ENCODE peak calls at places on chromosomes 5 and 9, in nine cellular contexts. One of them, this sample, is unnamed.

GRCh38 chr5:66515209-66515608 is 81.0 kb upstream of the MAST4 start:
- DNase-seq in fibroblast of lung: no peak
- DNase-seq in fibroblast of pulmonary artery: no peak
- DNase-seq in stomach: no peak
- DNase-seq in Peyer's patch: no peak
- DNase-seq in A549: no peak
- DNase-seq in GM12865: peak
- DNase-seq in neural progenitor cell: no peak
- DNase-seq in PC-3: no peak
- DNase-seq in this sample: no peak

GRCh38 chr5:117435203-117435602 is 860.6 kb upstream of the SEMA6A start:
- DNase-seq in fibroblast of lung: no peak
- DNase-seq in fibroblast of pulmonary artery: no peak
- DNase-seq in stomach: no peak
- DNase-seq in Peyer's patch: no peak
- DNase-seq in A549: no peak
- DNase-seq in GM12865: no peak
- DNase-seq in neural progenitor cell: no peak
- DNase-seq in PC-3: no peak
- DNase-seq in this sample: no peak

GRCh38 chr9:131709741-131710499 is 30.0 kb downstream of the RAPGEF1 start:
- DNase-seq in fibroblast of lung: peak
- DNase-seq in fibroblast of pulmonary artery: peak
- DNase-seq in stomach: no peak
- DNase-seq in Peyer's patch: no peak
- DNase-seq in A549: no peak
- DNase-seq in GM12865: peak
- DNase-seq in neural progenitor cell: peak
- DNase-seq in PC-3: no peak
- DNase-seq in this sample: peak

GRCh38 chr5:83472508-83473343 is 1.2 kb downstream of the VCAN start:
- DNase-seq in fibroblast of lung: peak
- DNase-seq in fibroblast of pulmonary artery: no peak
- DNase-seq in stomach: no peak
- DNase-seq in Peyer's patch: no peak
- DNase-seq in A549: peak
- DNase-seq in GM12865: peak
- DNase-seq in neural progenitor cell: peak
- DNase-seq in PC-3: no peak
- DNase-seq in this sample: no peak

GRCh38 chr9:131997076-131997475 is 82.6 kb downstream of the MED27 start:
- DNase-seq in fibroblast of lung: no peak
- DNase-seq in fibroblast of pulmonary artery: no peak
- DNase-seq in stomach: no peak
- DNase-seq in Peyer's patch: no peak
- DNase-seq in A549: no peak
- DNase-seq in GM12865: no peak
- DNase-seq in neural progenitor cell: no peak
- DNase-seq in PC-3: no peak
- DNase-seq in this sample: no peak

GRCh38 chr9:11915699-11916098 is 777.5 kb upstream of the TYRP1 start:
- DNase-seq in fibroblast of lung: no peak
- DNase-seq in fibroblast of pulmonary artery: no peak
- DNase-seq in stomach: no peak
- DNase-seq in Peyer's patch: no peak
- DNase-seq in A549: no peak
- DNase-seq in GM12865: no peak
- DNase-seq in neural progenitor cell: no peak
- DNase-seq in PC-3: no peak
- DNase-seq in this sample: no peak

GRCh38 chr9:116320180-116320799 is 166.7 kb downstream of the PAPPA start:
- DNase-seq in fibroblast of lung: no peak
- DNase-seq in fibroblast of pulmonary artery: no peak
- DNase-seq in stomach: no peak
- DNase-seq in Peyer's patch: no peak
- DNase-seq in A549: no peak
- DNase-seq in GM12865: no peak
- DNase-seq in neural progenitor cell: no peak
- DNase-seq in PC-3: no peak
- DNase-seq in this sample: no peak

GRCh38 chr9:38681747-38682227 is 38.1 kb downstream of the FAM240B start:
- DNase-seq in fibroblast of lung: peak
- DNase-seq in fibroblast of pulmonary artery: peak
- DNase-seq in stomach: no peak
- DNase-seq in Peyer's patch: no peak
- DNase-seq in A549: no peak
- DNase-seq in GM12865: peak
- DNase-seq in neural progenitor cell: no peak
- DNase-seq in PC-3: peak
- DNase-seq in this sample: peak

GRCh38 chr9:80352967-80353366 is 781.2 kb downstream of the TLE4 start:
- DNase-seq in fibroblast of lung: no peak
- DNase-seq in fibroblast of pulmonary artery: no peak
- DNase-seq in stomach: no peak
- DNase-seq in Peyer's patch: no peak
- DNase-seq in A549: no peak
- DNase-seq in GM12865: no peak
- DNase-seq in neural progenitor cell: no peak
- DNase-seq in PC-3: no peak
- DNase-seq in this sample: no peak

GRCh38 chr5:15695171-15695676 is 195.2 kb downstream of the FBXL7 start:
- DNase-seq in fibroblast of lung: peak
- DNase-seq in fibroblast of pulmonary artery: peak
- DNase-seq in stomach: no peak
- DNase-seq in Peyer's patch: no peak
- DNase-seq in A549: no peak
- DNase-seq in GM12865: no peak
- DNase-seq in neural progenitor cell: no peak
- DNase-seq in PC-3: no peak
- DNase-seq in this sample: peak

GRCh38 chr9:93026640-93027039 is 31.9 kb upstream of the SUSD3 start:
- DNase-seq in fibroblast of lung: no peak
- DNase-seq in fibroblast of pulmonary artery: no peak
- DNase-seq in stomach: no peak
- DNase-seq in Peyer's patch: no peak
- DNase-seq in A549: no peak
- DNase-seq in GM12865: no peak
- DNase-seq in neural progenitor cell: no peak
- DNase-seq in PC-3: no peak
- DNase-seq in this sample: no peak

GRCh38 chr5:120678279-120678678 is 214.2 kb downstream of the PRR16 start:
- DNase-seq in fibroblast of lung: peak
- DNase-seq in fibroblast of pulmonary artery: peak
- DNase-seq in stomach: no peak
- DNase-seq in Peyer's patch: no peak
- DNase-seq in A549: no peak
- DNase-seq in GM12865: no peak
- DNase-seq in neural progenitor cell: no peak
- DNase-seq in PC-3: no peak
- DNase-seq in this sample: no peak

GRCh38 chr9:68851657-68852056 is 146.6 kb downstream of the PIP5K1B start:
- DNase-seq in fibroblast of lung: no peak
- DNase-seq in fibroblast of pulmonary artery: no peak
- DNase-seq in stomach: no peak
- DNase-seq in Peyer's patch: no peak
- DNase-seq in A549: no peak
- DNase-seq in GM12865: no peak
- DNase-seq in neural progenitor cell: no peak
- DNase-seq in PC-3: peak
- DNase-seq in this sample: peak

GRCh38 chr5:130400091-130400490 is 495.8 kb downstream of the CHSY3 start:
- DNase-seq in fibroblast of lung: peak
- DNase-seq in fibroblast of pulmonary artery: peak
- DNase-seq in stomach: no peak
- DNase-seq in Peyer's patch: no peak
- DNase-seq in A549: peak
- DNase-seq in GM12865: no peak
- DNase-seq in neural progenitor cell: no peak
- DNase-seq in PC-3: peak
- DNase-seq in this sample: peak

GRCh38 chr5:133489632-133490031 is 122.7 kb downstream of the FSTL4 start:
- DNase-seq in fibroblast of lung: no peak
- DNase-seq in fibroblast of pulmonary artery: no peak
- DNase-seq in stomach: no peak
- DNase-seq in Peyer's patch: no peak
- DNase-seq in A549: no peak
- DNase-seq in GM12865: peak
- DNase-seq in neural progenitor cell: no peak
- DNase-seq in PC-3: peak
- DNase-seq in this sample: peak

GRCh38 chr5:2757563-2758311 is 6.3 kb upstream of the IRX2 start:
- DNase-seq in fibroblast of lung: no peak
- DNase-seq in fibroblast of pulmonary artery: peak
- DNase-seq in stomach: no peak
- DNase-seq in Peyer's patch: no peak
- DNase-seq in A549: no peak
- DNase-seq in GM12865: no peak
- DNase-seq in neural progenitor cell: no peak
- DNase-seq in PC-3: peak
- DNase-seq in this sample: peak

GRCh38 chr5:149414405-149415244 is 35.5 kb upstream of the IL17B start:
- DNase-seq in fibroblast of lung: peak
- DNase-seq in fibroblast of pulmonary artery: peak
- DNase-seq in stomach: no peak
- DNase-seq in Peyer's patch: no peak
- DNase-seq in A549: no peak
- DNase-seq in GM12865: no peak
- DNase-seq in neural progenitor cell: no peak
- DNase-seq in PC-3: no peak
- DNase-seq in this sample: no peak

GRCh38 chr5:77294212-77294611 is 83.7 kb downstream of the PDE8B start:
- DNase-seq in fibroblast of lung: no peak
- DNase-seq in fibroblast of pulmonary artery: no peak
- DNase-seq in stomach: no peak
- DNase-seq in Peyer's patch: no peak
- DNase-seq in A549: no peak
- DNase-seq in GM12865: peak
- DNase-seq in neural progenitor cell: no peak
- DNase-seq in PC-3: no peak
- DNase-seq in this sample: no peak
- TF ChIP-seq CTCF in fibroblast of lung: no peak
- TF ChIP-seq CTCF in fibroblast of pulmonary artery: no peak
- TF ChIP-seq CTCF in stomach: no peak
- TF ChIP-seq CTCF in Peyer's patch: no peak
- TF ChIP-seq CTCF in A549: no peak
- TF ChIP-seq CTCF in GM12865: no peak
- TF ChIP-seq CTCF in neural progenitor cell: no peak
- TF ChIP-seq CTCF in PC-3: no peak
- TF ChIP-seq CTCF in this sample: no peak

DNA sequence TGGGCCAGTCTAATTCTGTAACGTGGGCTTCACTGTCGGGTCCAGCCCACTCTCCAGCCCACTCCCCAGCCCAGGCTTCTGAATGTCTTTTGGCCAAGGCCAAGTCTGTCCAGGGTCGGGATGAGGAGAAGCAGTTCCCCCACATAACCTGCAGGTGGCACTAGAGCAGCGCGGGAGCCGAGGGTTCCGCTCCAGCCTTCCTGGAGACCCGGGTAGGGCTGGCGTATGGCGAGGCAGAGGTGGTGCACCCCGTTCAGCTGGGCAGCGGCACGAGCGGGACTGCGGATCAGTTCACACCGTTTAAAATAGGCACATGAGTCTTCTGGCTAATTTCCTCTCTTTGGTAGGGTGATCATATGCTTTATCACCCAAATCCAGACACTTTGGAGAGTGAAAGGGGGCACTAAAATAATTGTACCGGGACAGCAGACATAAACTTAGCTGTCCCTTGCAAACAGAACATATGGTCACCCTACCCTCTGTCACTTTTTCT is 185.9 kb downstream of the MSX2 start:
- DNase-seq in fibroblast of lung: peak
- DNase-seq in fibroblast of pulmonary artery: peak
- DNase-seq in stomach: peak
- DNase-seq in Peyer's patch: no peak
- DNase-seq in A549: peak
- DNase-seq in GM12865: peak
- DNase-seq in neural progenitor cell: peak
- DNase-seq in PC-3: peak
- DNase-seq in this sample: peak
- H3K4me3 ChIP-seq in fibroblast of lung: peak
- H3K4me3 ChIP-seq in fibroblast of pulmonary artery: no peak
- H3K4me3 ChIP-seq in stomach: no peak
- H3K4me3 ChIP-seq in Peyer's patch: no peak
- H3K4me3 ChIP-seq in A549: peak
- H3K4me3 ChIP-seq in GM12865: no peak
- H3K4me3 ChIP-seq in neural progenitor cell: no peak
- H3K4me3 ChIP-seq in PC-3: no peak
- H3K4me3 ChIP-seq in this sample: no peak

DNA sequence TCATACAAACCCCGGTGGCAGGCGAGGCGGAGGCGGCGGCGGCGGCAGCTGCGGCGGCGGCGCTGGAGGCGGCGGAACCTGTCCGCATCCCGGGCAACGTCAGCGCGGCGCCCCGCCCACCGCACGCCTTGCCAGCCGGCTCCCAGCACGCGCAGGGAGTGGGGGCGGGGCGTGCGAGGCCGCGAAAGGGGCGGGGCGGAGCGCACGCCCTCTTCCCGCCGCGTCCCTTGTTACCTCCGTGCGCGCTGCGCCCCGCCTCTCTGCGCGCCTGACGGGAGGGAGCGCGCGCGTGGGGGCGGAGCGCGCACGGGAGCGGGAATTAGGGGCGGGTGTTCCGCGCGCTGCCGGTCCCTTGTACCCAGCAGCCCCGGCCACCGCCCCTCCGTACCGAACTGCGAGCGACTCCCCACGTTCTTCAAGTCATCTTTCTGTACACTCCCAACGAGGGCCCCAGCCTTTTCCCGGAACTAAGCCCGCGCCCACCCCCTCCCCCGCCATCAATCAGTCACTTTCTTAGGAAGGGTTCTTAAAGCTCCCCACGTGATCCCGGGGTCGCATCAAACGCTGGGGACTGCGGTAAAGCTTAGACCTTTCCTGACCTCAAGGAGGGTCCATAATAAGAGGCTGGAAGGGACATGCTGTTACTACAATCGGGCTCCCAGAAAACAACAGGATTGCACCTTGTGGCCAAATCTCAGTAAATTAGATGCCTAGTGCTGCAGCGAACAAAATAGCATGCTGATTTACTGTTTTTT is at the start of gene AGTPBP1:
- DNase-seq in fibroblast of lung: peak
- DNase-seq in fibroblast of pulmonary artery: peak
- DNase-seq in stomach: peak
- DNase-seq in Peyer's patch: peak
- DNase-seq in A549: peak
- DNase-seq in GM12865: peak
- DNase-seq in neural progenitor cell: peak
- DNase-seq in PC-3: peak
- DNase-seq in this sample: peak
- TF ChIP-seq CTCF in fibroblast of lung: no peak
- TF ChIP-seq CTCF in fibroblast of pulmonary artery: peak
- TF ChIP-seq CTCF in stomach: no peak
- TF ChIP-seq CTCF in Peyer's patch: no peak
- TF ChIP-seq CTCF in A549: no peak
- TF ChIP-seq CTCF in GM12865: no peak
- TF ChIP-seq CTCF in neural progenitor cell: no peak
- TF ChIP-seq CTCF in PC-3: no peak
- TF ChIP-seq CTCF in this sample: peak

DNA sequence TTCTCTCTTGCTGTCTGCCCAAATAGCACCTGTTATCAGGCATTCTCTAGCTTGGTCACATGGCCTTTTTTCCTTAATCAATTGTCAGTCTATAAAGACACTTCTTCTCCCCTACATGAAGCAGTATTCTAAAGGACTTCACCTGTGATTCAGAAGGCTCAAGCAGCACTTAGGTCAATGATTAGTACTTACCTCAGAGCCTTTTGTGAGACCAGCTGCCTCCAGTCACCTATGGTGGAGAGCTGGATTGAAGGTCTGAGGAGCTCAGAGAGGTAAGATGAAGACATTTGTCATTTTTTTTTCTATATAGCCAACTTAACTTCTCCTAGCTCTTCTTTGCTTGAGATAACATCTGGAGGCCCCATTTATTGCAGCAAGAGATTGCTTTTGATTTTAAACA is 278.3 kb upstream of the PCSK5 start:
- DNase-seq in fibroblast of lung: no peak
- DNase-seq in fibroblast of pulmonary artery: no peak
- DNase-seq in stomach: no peak
- DNase-seq in Peyer's patch: no peak
- DNase-seq in A549: no peak
- DNase-seq in GM12865: no peak
- DNase-seq in neural progenitor cell: no peak
- DNase-seq in PC-3: no peak
- DNase-seq in this sample: no peak
- H3K4me3 ChIP-seq in fibroblast of lung: no peak
- H3K4me3 ChIP-seq in fibroblast of pulmonary artery: no peak
- H3K4me3 ChIP-seq in stomach: no peak
- H3K4me3 ChIP-seq in Peyer's patch: no peak
- H3K4me3 ChIP-seq in A549: no peak
- H3K4me3 ChIP-seq in GM12865: no peak
- H3K4me3 ChIP-seq in neural progenitor cell: no peak
- H3K4me3 ChIP-seq in PC-3: no peak
- H3K4me3 ChIP-seq in this sample: no peak

This sample was measured in epithelial cell of esophagus.